ENCODE peak calls at places on chromosomes 5 and 9, in seven cellular contexts. One of them, this sample, is unnamed.

GRCh38 chr5:177006265-177006972 is at the start of gene UIMC1:
- DNase-seq in neural crest cell: peak; percentile 97
- DNase-seq in left lung: peak; percentile 92
- DNase-seq in adrenal gland: peak; percentile 94
- DNase-seq in dorsolateral prefrontal cortex: peak; percentile 91
- DNase-seq in BE2C: peak; percentile 97
- DNase-seq in A673: peak; percentile 94
- DNase-seq in this sample: peak; percentile 91

GRCh38 chr5:115948013-115948605 is 14.2 kb upstream of the LVRN start:
- DNase-seq in left lung: no peak
- DNase-seq in adrenal gland: no peak
- DNase-seq in dorsolateral prefrontal cortex: no peak
- DNase-seq in A673: no peak
- DNase-seq in BE2C: no peak
- DNase-seq in neural crest cell: no peak
- DNase-seq in this sample: no peak

GRCh38 chr5:146290318-146290717 is 48.3 kb upstream of the POU4F3 start:
- DNase-seq in neural crest cell: no peak
- DNase-seq in left lung: no peak
- DNase-seq in dorsolateral prefrontal cortex: no peak
- DNase-seq in BE2C: no peak
- DNase-seq in A673: no peak
- DNase-seq in adrenal gland: no peak
- DNase-seq in this sample: no peak

GRCh38 chr5:72244862-72245371 is 75.1 kb downstream of the MRPS27 start:
- DNase-seq in left lung: no peak
- DNase-seq in dorsolateral prefrontal cortex: peak; percentile 44
- DNase-seq in BE2C: peak; percentile 55
- DNase-seq in neural crest cell: no peak
- DNase-seq in adrenal gland: peak; percentile 58
- DNase-seq in A673: peak; percentile 52
- DNase-seq in this sample: no peak

GRCh38 chr5:129096382-129096991 is 1.9 kb downstream of the ISOC1 start:
- DNase-seq in dorsolateral prefrontal cortex: no peak
- DNase-seq in left lung: no peak
- DNase-seq in BE2C: no peak
- DNase-seq in A673: peak; percentile 11
- DNase-seq in adrenal gland: no peak
- DNase-seq in neural crest cell: no peak
- DNase-seq in this sample: no peak

GRCh38 chr5:77133061-77133758 is 46.1 kb upstream of the ZBED3 start:
- DNase-seq in BE2C: peak; percentile 27
- DNase-seq in A673: peak; percentile 50
- DNase-seq in dorsolateral prefrontal cortex: peak; percentile 31
- DNase-seq in adrenal gland: peak; percentile 95
- DNase-seq in neural crest cell: no peak
- DNase-seq in left lung: peak; percentile 70
- DNase-seq in this sample: no peak

GRCh38 chr5:110815916-110816605 is 77.3 kb downstream of the SLC25A46 start:
- DNase-seq in dorsolateral prefrontal cortex: no peak
- DNase-seq in neural crest cell: no peak
- DNase-seq in adrenal gland: no peak
- DNase-seq in BE2C: no peak
- DNase-seq in A673: peak; percentile 15
- DNase-seq in left lung: no peak
- DNase-seq in this sample: no peak

GRCh38 chr5:84218546-84218945 is 166.1 kb downstream of the EDIL3 start:
- DNase-seq in neural crest cell: no peak
- DNase-seq in adrenal gland: no peak
- DNase-seq in BE2C: no peak
- DNase-seq in A673: no peak
- DNase-seq in left lung: no peak
- DNase-seq in dorsolateral prefrontal cortex: no peak
- DNase-seq in this sample: no peak

GRCh38 chr5:149654893-149655505 is 73.7 kb downstream of the ARHGEF37 start:
- DNase-seq in BE2C: no peak
- DNase-seq in left lung: no peak
- DNase-seq in neural crest cell: no peak
- DNase-seq in dorsolateral prefrontal cortex: no peak
- DNase-seq in adrenal gland: no peak
- DNase-seq in A673: no peak
- DNase-seq in this sample: no peak

GRCh38 chr9:72278959-72279358 is 86.0 kb downstream of the ZFAND5 start:
- DNase-seq in adrenal gland: no peak
- DNase-seq in dorsolateral prefrontal cortex: no peak
- DNase-seq in neural crest cell: no peak
- DNase-seq in left lung: no peak
- DNase-seq in A673: no peak
- DNase-seq in BE2C: no peak
- DNase-seq in this sample: no peak

GRCh38 chr9:127976498-127976897 is 4.3 kb downstream of the EEIG1 start:
- DNase-seq in BE2C: no peak
- DNase-seq in left lung: no peak
- DNase-seq in A673: no peak
- DNase-seq in dorsolateral prefrontal cortex: peak; percentile 65
- DNase-seq in adrenal gland: no peak
- DNase-seq in neural crest cell: no peak
- DNase-seq in this sample: no peak

GRCh38 chr9:73179594-73179993 is 27.9 kb downstream of the ANXA1 start:
- DNase-seq in BE2C: no peak
- DNase-seq in adrenal gland: peak; percentile 48
- DNase-seq in dorsolateral prefrontal cortex: no peak
- DNase-seq in left lung: no peak
- DNase-seq in neural crest cell: no peak
- DNase-seq in A673: peak; percentile 38
- DNase-seq in this sample: no peak

DNA sequence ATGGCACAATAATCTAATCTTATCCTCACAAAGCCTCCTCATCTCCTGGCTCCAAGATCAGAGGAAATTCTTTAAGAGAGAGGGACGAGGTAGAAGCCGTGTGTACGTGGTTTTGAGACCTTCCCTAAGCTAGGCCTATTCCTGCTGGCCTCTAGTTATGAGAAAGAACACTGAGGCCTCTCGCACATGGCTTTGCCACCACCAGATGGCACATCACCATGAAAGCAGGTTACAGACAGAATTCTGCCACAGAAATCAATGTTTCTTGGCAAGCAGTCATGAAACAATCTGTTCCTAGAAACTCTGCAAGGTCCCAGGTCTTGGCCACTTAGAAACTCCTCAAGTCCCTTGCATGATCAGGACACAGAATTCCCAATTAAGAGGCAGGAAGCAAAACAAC is 268.2 kb upstream of the TAS2R1 start:
- DNase-seq in BE2C: peak; percentile 60
- DNase-seq in neural crest cell: peak; percentile 9
- DNase-seq in left lung: no peak
- DNase-seq in adrenal gland: peak; percentile 58
- DNase-seq in dorsolateral prefrontal cortex: peak; percentile 42
- DNase-seq in A673: peak; percentile 13
- DNase-seq in this sample: no peak
- TF ChIP-seq CTCF in BE2C: peak; percentile 83
- TF ChIP-seq CTCF in neural crest cell: peak; percentile 53
- TF ChIP-seq CTCF in left lung: peak; percentile 17
- TF ChIP-seq CTCF in adrenal gland: peak; percentile 46
- TF ChIP-seq CTCF in dorsolateral prefrontal cortex: peak; percentile 64
- TF ChIP-seq CTCF in A673: peak; percentile 48
- TF ChIP-seq CTCF in this sample: no peak

GRCh38 chr5:151520294-151520693 is 70.8 kb downstream of the FAT2 start:
- DNase-seq in A673: no peak
- DNase-seq in left lung: no peak
- DNase-seq in BE2C: no peak
- DNase-seq in dorsolateral prefrontal cortex: no peak
- DNase-seq in adrenal gland: no peak
- DNase-seq in neural crest cell: no peak
- DNase-seq in this sample: no peak

GRCh38 chr5:151528996-151529395 is 62.1 kb downstream of the FAT2 start:
- DNase-seq in adrenal gland: no peak
- DNase-seq in left lung: no peak
- DNase-seq in neural crest cell: no peak
- DNase-seq in dorsolateral prefrontal cortex: no peak
- DNase-seq in BE2C: no peak
- DNase-seq in A673: no peak
- DNase-seq in this sample: no peak

GRCh38 chr5:151523335-151523734 is 67.8 kb downstream of the FAT2 start:
- DNase-seq in A673: peak; percentile 47
- DNase-seq in left lung: no peak
- DNase-seq in dorsolateral prefrontal cortex: no peak
- DNase-seq in BE2C: peak; percentile 45
- DNase-seq in neural crest cell: peak; percentile 23
- DNase-seq in adrenal gland: peak; percentile 32
- DNase-seq in this sample: no peak
- TF ChIP-seq CTCF in A673: peak; percentile 59
- TF ChIP-seq CTCF in left lung: peak; percentile 33
- TF ChIP-seq CTCF in dorsolateral prefrontal cortex: peak; percentile 47
- TF ChIP-seq CTCF in BE2C: peak; percentile 81
- TF ChIP-seq CTCF in neural crest cell: peak; percentile 67
- TF ChIP-seq CTCF in adrenal gland: peak; percentile 57
- TF ChIP-seq CTCF in this sample: peak; percentile 13

GRCh38 chr5:118060833-118061232 is 927.5 kb downstream of the DTWD2 start:
- DNase-seq in left lung: no peak
- DNase-seq in neural crest cell: no peak
- DNase-seq in A673: no peak
- DNase-seq in dorsolateral prefrontal cortex: no peak
- DNase-seq in BE2C: no peak
- DNase-seq in adrenal gland: no peak
- DNase-seq in this sample: no peak
- TF ChIP-seq CTCF in left lung: no peak
- TF ChIP-seq CTCF in neural crest cell: peak; percentile 55
- TF ChIP-seq CTCF in A673: peak; percentile 26
- TF ChIP-seq CTCF in dorsolateral prefrontal cortex: no peak
- TF ChIP-seq CTCF in BE2C: peak; percentile 46
- TF ChIP-seq CTCF in adrenal gland: no peak
- TF ChIP-seq CTCF in this sample: no peak

GRCh38 chr5:95823738-95824609 is 1.4 kb upstream of the GLRX start:
- DNase-seq in left lung: peak; percentile 84
- DNase-seq in A673: peak; percentile 84
- DNase-seq in adrenal gland: peak; percentile 93
- DNase-seq in dorsolateral prefrontal cortex: no peak
- DNase-seq in BE2C: no peak
- DNase-seq in neural crest cell: no peak
- DNase-seq in this sample: peak; percentile 46
- TF ChIP-seq CTCF in left lung: no peak
- TF ChIP-seq CTCF in A673: no peak
- TF ChIP-seq CTCF in adrenal gland: no peak
- TF ChIP-seq CTCF in dorsolateral prefrontal cortex: no peak
- TF ChIP-seq CTCF in BE2C: no peak
- TF ChIP-seq CTCF in neural crest cell: no peak
- TF ChIP-seq CTCF in this sample: no peak

This sample was measured in natural killer cell.